ENCODE peak calls at places on chromosomes 1 and 21, in seven cellular contexts. One of them, this sample, is unnamed.
A peak's percentile ranks its signal among the peaks of the same experiment; 100 is the strongest.

GRCh38 chr21:45388011-45388521 is 16.9 kb upstream of the COL18A1 start:
- DNase-seq in ascending aorta: no peak
- DNase-seq in lower lobe of right lung: peak; percentile 24
- DNase-seq in stomach: no peak
- DNase-seq in uterus: peak; percentile 36
- DNase-seq in PC-9: no peak
- DNase-seq in spleen: peak; percentile 55
- DNase-seq in this sample: peak; percentile 54

GRCh38 chr1:2561898-2562895 is 6.0 kb downstream of the TNFRSF14 start:
- DNase-seq in ascending aorta: no peak
- DNase-seq in lower lobe of right lung: no peak
- DNase-seq in stomach: no peak
- DNase-seq in uterus: no peak
- DNase-seq in PC-9: no peak
- DNase-seq in spleen: no peak
- DNase-seq in this sample: no peak

GRCh38 chr1:24914226-24915069 is 15.6 kb downstream of the RUNX3 start:
- DNase-seq in ascending aorta: no peak
- DNase-seq in lower lobe of right lung: no peak
- DNase-seq in stomach: no peak
- DNase-seq in uterus: no peak
- DNase-seq in PC-9: no peak
- DNase-seq in spleen: no peak
- DNase-seq in this sample: no peak

GRCh38 chr1:19096036-19096833 is 113.8 kb downstream of the UBR4 start:
- DNase-seq in ascending aorta: no peak
- DNase-seq in lower lobe of right lung: peak; percentile 66
- DNase-seq in stomach: peak; percentile 65
- DNase-seq in uterus: no peak
- DNase-seq in PC-9: peak; percentile 49
- DNase-seq in spleen: no peak
- DNase-seq in this sample: no peak

GRCh38 chr1:117512728-117513321 is 93.0 kb upstream of the TENT5C start:
- DNase-seq in ascending aorta: no peak
- DNase-seq in lower lobe of right lung: no peak
- DNase-seq in stomach: no peak
- DNase-seq in uterus: no peak
- DNase-seq in PC-9: no peak
- DNase-seq in spleen: no peak
- DNase-seq in this sample: no peak

GRCh38 chr1:18922319-18922726 is 20.0 kb upstream of the ALDH4A1 start:
- DNase-seq in ascending aorta: peak; percentile 70
- DNase-seq in lower lobe of right lung: peak; percentile 74
- DNase-seq in stomach: peak; percentile 69
- DNase-seq in uterus: peak; percentile 96
- DNase-seq in PC-9: peak; percentile 21
- DNase-seq in spleen: no peak
- DNase-seq in this sample: no peak

GRCh38 chr1:229252228-229252984 is 18.5 kb upstream of the RAB4A start:
- DNase-seq in ascending aorta: no peak
- DNase-seq in lower lobe of right lung: no peak
- DNase-seq in stomach: no peak
- DNase-seq in uterus: no peak
- DNase-seq in PC-9: no peak
- DNase-seq in spleen: no peak
- DNase-seq in this sample: no peak

GRCh38 chr1:198669023-198669698 is 30.3 kb downstream of the PTPRC start:
- DNase-seq in ascending aorta: no peak
- DNase-seq in lower lobe of right lung: no peak
- DNase-seq in stomach: no peak
- DNase-seq in uterus: no peak
- DNase-seq in PC-9: peak; percentile 63
- DNase-seq in spleen: peak; percentile 40
- DNase-seq in this sample: no peak

GRCh38 chr1:232519186-232519585 is 110.7 kb downstream of the SIPA1L2 start:
- DNase-seq in ascending aorta: no peak
- DNase-seq in lower lobe of right lung: no peak
- DNase-seq in stomach: no peak
- DNase-seq in uterus: no peak
- DNase-seq in PC-9: no peak
- DNase-seq in spleen: no peak
- DNase-seq in this sample: no peak

GRCh38 chr1:54798769-54799641 is 2.1 kb downstream of the TTC22 start:
- DNase-seq in ascending aorta: no peak
- DNase-seq in lower lobe of right lung: no peak
- DNase-seq in stomach: peak; percentile 64
- DNase-seq in uterus: no peak
- DNase-seq in PC-9: peak; percentile 14
- DNase-seq in spleen: peak; percentile 51
- DNase-seq in this sample: peak; percentile 72

GRCh38 chr1:59926381-59927243 is at the start of gene CYP2J2:
- DNase-seq in ascending aorta: no peak
- DNase-seq in lower lobe of right lung: peak; percentile 63
- DNase-seq in stomach: peak; percentile 70
- DNase-seq in uterus: no peak
- DNase-seq in PC-9: peak; percentile 65
- DNase-seq in spleen: peak; percentile 82
- DNase-seq in this sample: peak; percentile 81

GRCh38 chr21:31332525-31332924 is 11.5 kb downstream of the TIAM1 start:
- DNase-seq in ascending aorta: no peak
- DNase-seq in lower lobe of right lung: no peak
- DNase-seq in stomach: no peak
- DNase-seq in uterus: no peak
- DNase-seq in PC-9: no peak
- DNase-seq in spleen: no peak
- DNase-seq in this sample: no peak
- H3K4me1 ChIP-seq in ascending aorta: no peaks in the 10 kb centered on the region
- H3K4me1 ChIP-seq in lower lobe of right lung: no peaks in the 10 kb centered on the region
- H3K4me1 ChIP-seq in stomach: no peaks in the 10 kb centered on the region
- H3K4me1 ChIP-seq in uterus: no peaks in the 10 kb centered on the region
- H3K4me1 ChIP-seq in PC-9: peaks cover 9% of the 10 kb centered on the region
- H3K4me1 ChIP-seq in spleen: no peaks in the 10 kb centered on the region
- H3K4me1 ChIP-seq in this sample: no peaks in the 10 kb centered on the region

GRCh38 chr1:93257889-93258288 is 77.4 kb downstream of the CCDC18 start:
- DNase-seq in ascending aorta: no peak
- DNase-seq in lower lobe of right lung: no peak
- DNase-seq in stomach: no peak
- DNase-seq in uterus: no peak
- DNase-seq in PC-9: no peak
- DNase-seq in spleen: no peak
- DNase-seq in this sample: no peak

GRCh38 chr1:93262645-93263044 is 82.1 kb downstream of the CCDC18 start:
- DNase-seq in ascending aorta: no peak
- DNase-seq in lower lobe of right lung: no peak
- DNase-seq in stomach: no peak
- DNase-seq in uterus: no peak
- DNase-seq in PC-9: no peak
- DNase-seq in spleen: no peak
- DNase-seq in this sample: no peak
- H3K36me3 ChIP-seq in ascending aorta: no peaks in the 10 kb centered on the region
- H3K36me3 ChIP-seq in lower lobe of right lung: no peaks in the 10 kb centered on the region
- H3K36me3 ChIP-seq in stomach: peaks cover 5% of the 10 kb centered on the region
- H3K36me3 ChIP-seq in uterus: no peaks in the 10 kb centered on the region
- H3K36me3 ChIP-seq in PC-9: peaks cover 54% of the 10 kb centered on the region
- H3K36me3 ChIP-seq in spleen: no peaks in the 10 kb centered on the region
- H3K36me3 ChIP-seq in this sample: peaks cover 4% of the 10 kb centered on the region

GRCh38 chr21:27292851-27293638 is 326.2 kb upstream of the ADAMTS5 start:
- DNase-seq in ascending aorta: no peak
- DNase-seq in lower lobe of right lung: no peak
- DNase-seq in stomach: no peak
- DNase-seq in uterus: no peak
- DNase-seq in PC-9: no peak
- DNase-seq in spleen: no peak
- DNase-seq in this sample: no peak

GRCh38 chr21:27301216-27301615 is 334.3 kb upstream of the ADAMTS5 start:
- DNase-seq in ascending aorta: no peak
- DNase-seq in lower lobe of right lung: no peak
- DNase-seq in stomach: no peak
- DNase-seq in uterus: no peak
- DNase-seq in PC-9: no peak
- DNase-seq in spleen: no peak
- DNase-seq in this sample: no peak

GRCh38 chr21:27300770-27301169 is 333.9 kb upstream of the ADAMTS5 start:
- DNase-seq in ascending aorta: no peak
- DNase-seq in lower lobe of right lung: no peak
- DNase-seq in stomach: no peak
- DNase-seq in uterus: no peak
- DNase-seq in PC-9: no peak
- DNase-seq in spleen: no peak
- DNase-seq in this sample: no peak

DNA sequence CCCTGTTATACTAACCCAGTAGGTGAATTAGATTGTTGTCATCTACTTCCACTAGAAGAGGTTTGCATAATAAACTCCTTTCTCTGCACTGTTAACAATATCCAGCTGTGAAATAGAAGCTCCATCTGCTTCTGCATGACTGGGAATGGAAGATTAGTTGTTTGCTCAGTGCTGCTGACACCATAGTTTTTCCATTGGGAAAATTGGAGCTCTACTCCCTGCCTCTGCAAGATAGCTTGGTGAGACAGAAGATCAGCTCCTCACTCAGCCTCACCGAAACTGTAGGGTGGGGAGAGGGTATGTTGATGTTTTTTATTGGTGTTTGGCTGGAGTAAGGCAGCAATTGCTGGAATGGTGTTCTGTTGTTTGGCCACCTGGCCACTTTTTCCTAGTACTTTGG is 331.6 kb upstream of the ADAMTS5 start:
- DNase-seq in ascending aorta: no peak
- DNase-seq in lower lobe of right lung: no peak
- DNase-seq in stomach: no peak
- DNase-seq in uterus: no peak
- DNase-seq in PC-9: no peak
- DNase-seq in spleen: no peak
- DNase-seq in this sample: no peak
- H3K4me1 ChIP-seq in ascending aorta: no peaks in the 10 kb centered on the region
- H3K4me1 ChIP-seq in lower lobe of right lung: no peaks in the 10 kb centered on the region
- H3K4me1 ChIP-seq in stomach: no peaks in the 10 kb centered on the region
- H3K4me1 ChIP-seq in uterus: no peaks in the 10 kb centered on the region
- H3K4me1 ChIP-seq in PC-9: no peaks in the 10 kb centered on the region
- H3K4me1 ChIP-seq in spleen: no peaks in the 10 kb centered on the region
- H3K4me1 ChIP-seq in this sample: no peaks in the 10 kb centered on the region

GRCh38 chr1:203325418-203326091 is 20.2 kb downstream of the BTG2 start:
- DNase-seq in ascending aorta: no peak
- DNase-seq in lower lobe of right lung: peak; percentile 74
- DNase-seq in stomach: peak; percentile 86
- DNase-seq in uterus: no peak
- DNase-seq in PC-9: no peak
- DNase-seq in spleen: peak; percentile 88
- DNase-seq in this sample: no peak
- H3K36me3 ChIP-seq in ascending aorta: no peaks in the 10 kb centered on the region
- H3K36me3 ChIP-seq in lower lobe of right lung: no peaks in the 10 kb centered on the region
- H3K36me3 ChIP-seq in stomach: no peaks in the 10 kb centered on the region
- H3K36me3 ChIP-seq in uterus: no peaks in the 10 kb centered on the region
- H3K36me3 ChIP-seq in PC-9: no peaks in the 10 kb centered on the region
- H3K36me3 ChIP-seq in spleen: no peaks in the 10 kb centered on the region
- H3K36me3 ChIP-seq in this sample: no peaks in the 10 kb centered on the region

GRCh38 chr1:204643503-204643902 is 42.0 kb downstream of the LRRN2 start:
- DNase-seq in ascending aorta: no peak
- DNase-seq in lower lobe of right lung: no peak
- DNase-seq in stomach: no peak
- DNase-seq in uterus: no peak
- DNase-seq in PC-9: no peak
- DNase-seq in spleen: peak; percentile 1
- DNase-seq in this sample: no peak
- H3K4me1 ChIP-seq in ascending aorta: no peaks in the 10 kb centered on the region
- H3K4me1 ChIP-seq in lower lobe of right lung: no peaks in the 10 kb centered on the region
- H3K4me1 ChIP-seq in stomach: peaks cover 3% of the 10 kb centered on the region
- H3K4me1 ChIP-seq in uterus: no peaks in the 10 kb centered on the region
- H3K4me1 ChIP-seq in PC-9: peaks cover 25% of the 10 kb centered on the region
- H3K4me1 ChIP-seq in spleen: no peaks in the 10 kb centered on the region
- H3K4me1 ChIP-seq in this sample: no peaks in the 10 kb centered on the region

DNA sequence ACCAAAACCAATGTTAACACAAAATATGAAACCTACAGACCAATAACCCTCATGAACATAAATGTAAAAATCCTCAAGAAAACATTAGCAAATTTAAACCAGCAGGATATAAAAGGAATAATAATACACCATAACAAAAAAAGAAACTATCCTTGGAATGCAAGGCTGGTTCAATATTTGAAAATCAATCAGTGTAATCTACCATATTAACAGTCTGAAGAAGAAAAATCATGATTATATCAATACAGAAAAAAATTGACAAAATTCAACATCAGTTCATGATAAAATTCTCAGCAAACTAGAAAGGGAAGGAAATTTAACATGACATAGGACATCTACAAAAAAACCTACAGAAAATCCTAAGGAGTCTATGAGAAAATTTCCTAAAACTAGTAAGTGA is 19.8 kb downstream of the PRMT2 start:
- DNase-seq in ascending aorta: no peak
- DNase-seq in lower lobe of right lung: no peak
- DNase-seq in stomach: no peak
- DNase-seq in uterus: no peak
- DNase-seq in PC-9: no peak
- DNase-seq in spleen: no peak
- DNase-seq in this sample: no peak
- H3K36me3 ChIP-seq in ascending aorta: peaks cover 72% of the 10 kb centered on the region
- H3K36me3 ChIP-seq in lower lobe of right lung: peaks cover 85% of the 10 kb centered on the region
- H3K36me3 ChIP-seq in stomach: peaks cover 42% of the 10 kb centered on the region
- H3K36me3 ChIP-seq in uterus: no peaks in the 10 kb centered on the region
- H3K36me3 ChIP-seq in PC-9: peaks cover 12% of the 10 kb centered on the region
- H3K36me3 ChIP-seq in spleen: peaks cover 13% of the 10 kb centered on the region
- H3K36me3 ChIP-seq in this sample: peaks cover 80% of the 10 kb centered on the region

DNA sequence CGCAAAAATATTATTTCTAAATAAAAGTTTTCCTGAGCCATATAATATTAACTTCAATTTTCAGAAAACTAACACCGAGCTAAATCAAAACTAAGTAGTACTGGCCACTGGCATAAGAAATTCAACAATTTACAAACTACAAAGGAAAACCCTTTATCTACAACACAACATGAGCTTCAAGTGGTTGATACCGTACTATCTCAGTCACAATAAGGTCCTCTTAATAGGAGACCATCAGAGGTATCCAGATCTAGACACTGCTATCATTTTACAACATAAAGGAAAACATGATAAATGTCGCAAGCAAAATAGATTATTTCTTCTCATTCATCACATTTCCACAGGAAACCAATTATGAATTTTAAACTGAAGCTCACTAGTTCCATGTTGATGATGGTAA is 39.5 kb downstream of the GATAD2B start:
- DNase-seq in ascending aorta: no peak
- DNase-seq in lower lobe of right lung: no peak
- DNase-seq in stomach: no peak
- DNase-seq in uterus: no peak
- DNase-seq in PC-9: no peak
- DNase-seq in spleen: no peak
- DNase-seq in this sample: no peak
- H3K4me1 ChIP-seq in ascending aorta: peaks cover 14% of the 10 kb centered on the region
- H3K4me1 ChIP-seq in lower lobe of right lung: peaks cover 44% of the 10 kb centered on the region
- H3K4me1 ChIP-seq in stomach: peaks cover 57% of the 10 kb centered on the region
- H3K4me1 ChIP-seq in uterus: peaks cover 13% of the 10 kb centered on the region
- H3K4me1 ChIP-seq in PC-9: no peaks in the 10 kb centered on the region
- H3K4me1 ChIP-seq in spleen: peaks cover 66% of the 10 kb centered on the region
- H3K4me1 ChIP-seq in this sample: peaks cover 40% of the 10 kb centered on the region